ENCODE peak calls at places on chromosomes 1 and 21, in ten cellular contexts. G is cardiac muscle cell, U is mucosa of descending colon, B is right atrium auricular region, C is adrenal gland, J is ovary, K is endodermal cell, P is sigmoid colon, S is MM.1S, V is body of pancreas. Z is an unnamed sample.

GRCh38 chr1:182246783-182247182 is 144.8 kb downstream of the GLUL start:
- DNase-seq in G (no peak), U (no peak), B (no peak), C (no peak), J (no peak), K (no peak), P (no peak), S (no peak), V (peak; percentile 27), Z (no peak)

GRCh38 chr1:67722292-67722944 is 37.4 kb downstream of the GADD45A start:
- DNase-seq in G (peak; percentile 50), U (no peak), B (no peak), C (no peak), J (no peak), K (no peak), P (no peak), S (no peak), V (no peak), Z (no peak)

GRCh38 chr1:10532357-10532756 is 57.6 kb downstream of the PEX14 start:
- DNase-seq in G (no peak), U (no peak), B (no peak), C (no peak), J (no peak), K (no peak), P (no peak), S (no peak), V (no peak), Z (no peak)

GRCh38 chr1:66940968-66941367 is 16.2 kb downstream of the MIER1 start:
- DNase-seq in G (peak; percentile 36), U (no peak), B (no peak), C (no peak), J (no peak), K (no peak), P (no peak), S (no peak), V (no peak), Z (no peak)

GRCh38 chr1:115496904-115497527 is 144.8 kb upstream of the VANGL1 start:
- DNase-seq in G (peak; percentile 17), U (no peak), B (peak; percentile 32), C (no peak), J (no peak), K (no peak), P (no peak), S (no peak), V (no peak), Z (no peak)

GRCh38 chr21:36729301-36729970 is 30.5 kb downstream of the SIM2 start:
- DNase-seq in G (no peak), U (no peak), B (no peak), C (no peak), J (no peak), K (peak; percentile 19), P (no peak), S (no peak), V (no peak), Z (no peak)

GRCh38 chr1:54857741-54858665 is 29.0 kb downstream of the DHCR24 start:
- DNase-seq in G (peak; percentile 53), U (no peak), B (no peak), C (no peak), J (no peak), K (peak; percentile 42), P (peak; percentile 40), S (no peak), V (no peak), Z (peak; percentile 37)

GRCh38 chr1:36306210-36306901 is at the start of gene SH3D21:
- DNase-seq in G (peak; percentile 33), U (peak; percentile 88), B (no peak), C (no peak), J (peak; percentile 53), K (peak; percentile 93), P (peak; percentile 73), S (peak; percentile 42), V (peak; percentile 55), Z (peak; percentile 68)

DNA sequence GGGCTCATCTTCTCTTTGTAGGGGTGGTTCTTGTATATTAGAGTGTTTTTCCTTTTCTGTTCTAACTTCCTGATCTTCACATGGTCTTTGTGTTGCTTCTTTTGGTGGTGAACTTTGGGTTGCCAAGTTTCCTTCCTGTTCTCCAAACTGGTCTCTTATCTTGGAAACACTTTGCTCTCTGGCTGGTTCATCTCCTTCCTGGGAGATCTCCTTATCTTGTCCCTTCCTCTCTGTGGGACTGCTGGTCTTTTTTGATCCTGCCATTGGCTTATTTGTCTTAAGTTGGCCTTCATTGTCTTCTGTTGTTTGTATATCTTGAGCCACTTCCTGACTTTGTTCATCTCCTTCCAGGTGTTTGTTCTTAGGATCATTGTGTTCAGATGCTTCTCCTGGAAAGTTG is 2.1 kb downstream of the TCHHL1 start:
- DNase-seq in G (no peak), U (no peak), B (no peak), C (no peak), J (no peak), K (no peak), P (no peak), S (no peak), V (no peak), Z (no peak)
- H3K9me3 ChIP-seq in G (no peaks in the 10 kb centered on the region), U (no peaks in the 10 kb centered on the region), B (no peaks in the 10 kb centered on the region), C (no peaks in the 10 kb centered on the region), J (no peaks in the 10 kb centered on the region), K (no peaks in the 10 kb centered on the region), P (no peaks in the 10 kb centered on the region), S (no peaks in the 10 kb centered on the region), V (no peaks in the 10 kb centered on the region), Z (no peaks in the 10 kb centered on the region)

GRCh38 chr1:247100676-247101279 is 3.4 kb downstream of the ZNF669 start:
- DNase-seq in G (no peak), U (no peak), B (no peak), C (no peak), J (no peak), K (no peak), P (no peak), S (no peak), V (no peak), Z (no peak)

GRCh38 chr1:247096958-247097357 is 7.2 kb downstream of the ZNF669 start:
- DNase-seq in G (no peak), U (no peak), B (no peak), C (no peak), J (no peak), K (no peak), P (no peak), S (no peak), V (no peak), Z (no peak)

GRCh38 chr1:247096544-247096943 is 7.6 kb downstream of the ZNF669 start:
- DNase-seq in G (no peak), U (no peak), B (no peak), C (no peak), J (no peak), K (no peak), P (no peak), S (no peak), V (no peak), Z (no peak)

GRCh38 chr1:247090455-247090854 is 11.8 kb upstream of the ZNF670 start:
- DNase-seq in G (no peak), U (no peak), B (no peak), C (no peak), J (no peak), K (no peak), P (no peak), S (no peak), V (no peak), Z (no peak)

DNA sequence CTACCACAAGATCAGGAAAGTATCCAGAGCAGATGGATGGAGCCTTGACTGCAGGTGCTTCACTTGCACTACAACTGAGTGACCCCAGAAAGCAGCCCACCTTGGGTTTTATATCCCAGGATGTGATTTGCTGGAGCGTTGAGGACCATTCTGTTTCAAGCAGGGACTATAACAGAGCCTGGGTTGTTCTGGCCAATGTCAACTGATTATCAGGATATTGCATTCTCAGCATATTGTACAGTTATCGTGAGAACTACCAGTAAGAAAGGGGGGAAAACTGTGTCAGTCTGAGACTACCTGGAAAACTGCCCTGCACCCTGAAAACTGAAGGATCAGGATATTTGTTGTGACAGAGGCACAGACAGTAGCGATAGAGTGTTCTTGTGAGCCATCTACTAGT is 8.0 kb downstream of the ZNF669 start:
- DNase-seq in G (no peak), U (no peak), B (no peak), C (no peak), J (no peak), K (no peak), P (no peak), S (no peak), V (no peak), Z (no peak)
- H3K9me3 ChIP-seq in G (no peaks in the 10 kb centered on the region), U (peaks cover 25% of the 10 kb centered on the region), B (no peaks in the 10 kb centered on the region), C (no peaks in the 10 kb centered on the region), J (no peaks in the 10 kb centered on the region), K (peaks cover 25% of the 10 kb centered on the region), P (no peaks in the 10 kb centered on the region), S (no peaks in the 10 kb centered on the region), V (peaks cover 11% of the 10 kb centered on the region), Z (no peaks in the 10 kb centered on the region)

GRCh38 chr1:247070645-247071044 is 8.0 kb downstream of the ZNF670 start:
- DNase-seq in G (no peak), U (no peak), B (no peak), C (no peak), J (no peak), K (no peak), P (no peak), S (no peak), V (no peak), Z (no peak)
- H3K9me3 ChIP-seq in G (no peaks in the 10 kb centered on the region), U (peaks cover 17% of the 10 kb centered on the region), B (no peaks in the 10 kb centered on the region), C (no peaks in the 10 kb centered on the region), J (no peaks in the 10 kb centered on the region), K (peaks cover 83% of the 10 kb centered on the region), P (no peaks in the 10 kb centered on the region), S (no peaks in the 10 kb centered on the region), V (no peaks in the 10 kb centered on the region), Z (no peaks in the 10 kb centered on the region)

GRCh38 chr1:4624141-4624715 is 30.2 kb upstream of the AJAP1 start:
- DNase-seq in G (no peak), U (no peak), B (no peak), C (no peak), J (no peak), K (no peak), P (peak; percentile 54), S (no peak), V (no peak), Z (no peak)
- H3K9me3 ChIP-seq in G (no peaks in the 10 kb centered on the region), U (no peaks in the 10 kb centered on the region), B (no peaks in the 10 kb centered on the region), C (no peaks in the 10 kb centered on the region), J (peaks cover 6% of the 10 kb centered on the region), K (no peaks in the 10 kb centered on the region), P (no peaks in the 10 kb centered on the region), S (no peaks in the 10 kb centered on the region), V (no peaks in the 10 kb centered on the region), Z (no peaks in the 10 kb centered on the region)

DNA sequence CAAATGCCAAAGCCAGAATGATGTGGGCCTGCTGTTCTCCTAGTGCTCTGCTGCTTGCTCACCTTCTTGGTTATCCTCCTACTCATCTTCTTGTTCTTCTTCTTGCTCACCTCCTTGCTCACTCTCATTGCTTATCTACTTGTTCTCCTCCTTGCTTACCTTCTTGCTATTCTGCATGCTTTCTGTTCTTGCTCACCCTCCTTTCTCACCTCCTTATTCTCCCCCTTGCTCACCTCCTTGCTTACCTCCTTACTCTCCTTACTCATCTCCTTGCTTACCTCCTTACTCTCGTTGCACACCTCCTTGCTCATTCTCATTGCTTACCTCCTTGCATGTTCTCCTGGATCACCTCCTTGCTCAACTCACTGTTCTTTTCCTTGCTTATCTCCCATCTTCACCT is at the start of gene OR14I1:
- DNase-seq in G (no peak), U (no peak), B (no peak), C (no peak), J (no peak), K (no peak), P (no peak), S (no peak), V (no peak), Z (no peak)
- H3K9me3 ChIP-seq in G (no peaks in the 10 kb centered on the region), U (no peaks in the 10 kb centered on the region), B (no peaks in the 10 kb centered on the region), C (no peaks in the 10 kb centered on the region), J (no peaks in the 10 kb centered on the region), K (peaks cover 88% of the 10 kb centered on the region), P (no peaks in the 10 kb centered on the region), S (no peaks in the 10 kb centered on the region), V (no peaks in the 10 kb centered on the region), Z (no peaks in the 10 kb centered on the region)

Z was measured in testis.